ENCODE peak calls at places on chromosomes 6 and 20, in eight cellular contexts. V, Y, D, X, T, G, S and F are unnamed samples.

GRCh38 chr6:108596947-108597346 is 36.2 kb downstream of the FOXO3 start:
- DNase-seq in G (no peak), Y (no peak), T (no peak), V (no peak), S (no peak), D (no peak), X (no peak), F (no peak)

GRCh38 chr20:57195023-57195758 is 71.2 kb downstream of the BMP7 start:
- DNase-seq in S (no peak), T (no peak), V (no peak), G (no peak), X (no peak), D (no peak), Y (no peak), F (no peak)

GRCh38 chr20:11355338-11355737 is 562.4 kb upstream of the BTBD3 start:
- DNase-seq in T (no peak), S (no peak), V (no peak), X (no peak), Y (no peak), G (no peak), D (no peak), F (no peak)

GRCh38 chr20:53133628-53134027 is 161.5 kb downstream of the TSHZ2 start:
- DNase-seq in D (no peak), V (no peak), Y (no peak), S (no peak), G (no peak), T (no peak), X (no peak), F (no peak)

GRCh38 chr20:21166801-21167200 is 40.9 kb downstream of the KIZ start:
- DNase-seq in X (peak), T (no peak), V (no peak), D (no peak), S (no peak), G (no peak), Y (no peak), F (no peak)

GRCh38 chr6:140071115-140071514 is 696.7 kb upstream of the CITED2 start:
- DNase-seq in X (no peak), D (no peak), V (no peak), T (no peak), Y (no peak), G (no peak), S (no peak), F (no peak)

GRCh38 chr20:58890454-58891075 is 38.0 kb downstream of the GNAS start:
- DNase-seq in Y (peak), S (peak), D (peak), V (peak), G (peak), T (peak), X (peak), F (peak)

GRCh38 chr20:35200255-35200654 is 26.2 kb upstream of the MMP24 start:
- DNase-seq in S (no peak), D (no peak), G (no peak), T (no peak), X (peak), Y (no peak), V (no peak), F (no peak)

GRCh38 chr6:146358341-146359046 is 185.1 kb upstream of the RAB32 start:
- DNase-seq in G (no peak), D (no peak), Y (no peak), S (no peak), V (no peak), X (peak), T (no peak), F (no peak)